ENCODE peak calls at places on chromosomes 5 and 9, in seven cellular contexts. W, A, G, X, U, I and F are unnamed samples.

GRCh38 chr5:66565878-66566277 is 30.3 kb upstream of the MAST4 start:
- DNase-seq in W (no peak), A (peak; percentile 40), G (no peak), X (no peak), U (no peak), I (no peak), F (no peak)

GRCh38 chr9:36163049-36163839 is 5.9 kb upstream of the CCIN start:
- DNase-seq in W (no peak), A (peak; percentile 96), G (peak; percentile 84), X (peak; percentile 57), U (no peak), I (no peak), F (peak; percentile 76)

GRCh38 chr9:16246785-16247184 is 623.7 kb downstream of the BNC2 start:
- DNase-seq in W (no peak), A (no peak), G (peak; percentile 40), X (no peak), U (no peak), I (no peak), F (no peak)

GRCh38 chr5:71582945-71583584 is 4.1 kb upstream of the MCCC2 start:
- DNase-seq in W (no peak), A (no peak), G (no peak), X (no peak), U (no peak), I (no peak), F (no peak)

GRCh38 chr5:146071171-146071570 is 34.2 kb downstream of the PLAC8L1 start:
- DNase-seq in W (no peak), A (no peak), G (no peak), X (no peak), U (no peak), I (no peak), F (no peak)

GRCh38 chr5:55211184-55211874 is 15.8 kb downstream of the MCIDAS start:
- DNase-seq in W (no peak), A (no peak), G (no peak), X (no peak), U (no peak), I (no peak), F (no peak)

GRCh38 chr9:117412006-117412715 is 2.7 kb downstream of the ASTN2 start:
- DNase-seq in W (no peak), A (no peak), G (no peak), X (no peak), U (no peak), I (no peak), F (peak; percentile 21)

GRCh38 chr5:37871023-37871815 is 31.4 kb upstream of the GDNF start:
- DNase-seq in W (no peak), A (no peak), G (peak; percentile 91), X (peak; percentile 60), U (no peak), I (no peak), F (no peak)

GRCh38 chr5:71887680-71888079 is 168.6 kb downstream of the CARTPT start:
- DNase-seq in W (no peak), A (peak; percentile 43), G (peak; percentile 89), X (peak; percentile 94), U (no peak), I (peak; percentile 41), F (peak; percentile 54)

GRCh38 chr5:139117342-139117884 is 80.8 kb downstream of the SIL1 start:
- DNase-seq in W (no peak), A (no peak), G (no peak), X (no peak), U (no peak), I (no peak), F (no peak)

GRCh38 chr5:139116256-139116655 is 81.9 kb downstream of the SIL1 start:
- DNase-seq in W (no peak), A (no peak), G (no peak), X (no peak), U (no peak), I (no peak), F (no peak)

GRCh38 chr5:139118804-139119203 is 79.4 kb downstream of the SIL1 start:
- DNase-seq in W (no peak), A (no peak), G (no peak), X (no peak), U (no peak), I (no peak), F (no peak)

GRCh38 chr5:139121120-139121519 is 77.0 kb downstream of the SIL1 start:
- DNase-seq in W (no peak), A (no peak), G (no peak), X (no peak), U (no peak), I (no peak), F (no peak)

DNA sequence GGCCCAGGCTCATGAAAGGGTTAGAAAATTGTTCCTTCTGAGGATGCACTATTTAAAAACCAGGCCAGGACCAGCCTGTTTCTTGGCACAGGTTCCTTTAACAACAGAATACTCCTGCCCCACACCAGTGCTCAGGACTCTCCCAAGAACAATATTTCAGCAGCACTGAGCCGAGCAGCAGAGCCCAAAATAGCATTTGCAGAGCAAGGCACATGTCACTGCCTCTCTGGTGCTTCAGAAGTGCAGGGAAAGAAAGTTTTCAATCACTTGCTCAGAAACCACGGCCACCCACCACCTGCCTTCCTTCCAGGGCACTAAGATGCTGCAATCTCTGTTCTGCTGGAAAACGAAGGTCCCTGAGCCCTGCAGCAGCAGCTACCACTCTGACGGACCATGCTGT is 77.6 kb downstream of the SIL1 start:
- DNase-seq in W (no peak), A (no peak), G (no peak), X (no peak), U (no peak), I (no peak), F (no peak)
- H3K4me3 ChIP-seq in W (no peak overlapping the region), A (no peak overlapping the region), G (no peak overlapping the region), X (no peak overlapping the region), U (no peak overlapping the region), I (no peak overlapping the region), F (no peak overlapping the region)

GRCh38 chr9:124216474-124217176 is 41.1 kb upstream of the NEK6 start:
- DNase-seq in W (peak; percentile 87), A (no peak), G (no peak), X (no peak), U (peak; percentile 63), I (peak; percentile 47), F (no peak)
- H3K4me3 ChIP-seq in W (no peak overlapping the region), A (no peak overlapping the region), G (no peak overlapping the region), X (no peak overlapping the region), U (no peak overlapping the region), I (peak overlapping the region; percentile 13), F (no peak overlapping the region)

DNA sequence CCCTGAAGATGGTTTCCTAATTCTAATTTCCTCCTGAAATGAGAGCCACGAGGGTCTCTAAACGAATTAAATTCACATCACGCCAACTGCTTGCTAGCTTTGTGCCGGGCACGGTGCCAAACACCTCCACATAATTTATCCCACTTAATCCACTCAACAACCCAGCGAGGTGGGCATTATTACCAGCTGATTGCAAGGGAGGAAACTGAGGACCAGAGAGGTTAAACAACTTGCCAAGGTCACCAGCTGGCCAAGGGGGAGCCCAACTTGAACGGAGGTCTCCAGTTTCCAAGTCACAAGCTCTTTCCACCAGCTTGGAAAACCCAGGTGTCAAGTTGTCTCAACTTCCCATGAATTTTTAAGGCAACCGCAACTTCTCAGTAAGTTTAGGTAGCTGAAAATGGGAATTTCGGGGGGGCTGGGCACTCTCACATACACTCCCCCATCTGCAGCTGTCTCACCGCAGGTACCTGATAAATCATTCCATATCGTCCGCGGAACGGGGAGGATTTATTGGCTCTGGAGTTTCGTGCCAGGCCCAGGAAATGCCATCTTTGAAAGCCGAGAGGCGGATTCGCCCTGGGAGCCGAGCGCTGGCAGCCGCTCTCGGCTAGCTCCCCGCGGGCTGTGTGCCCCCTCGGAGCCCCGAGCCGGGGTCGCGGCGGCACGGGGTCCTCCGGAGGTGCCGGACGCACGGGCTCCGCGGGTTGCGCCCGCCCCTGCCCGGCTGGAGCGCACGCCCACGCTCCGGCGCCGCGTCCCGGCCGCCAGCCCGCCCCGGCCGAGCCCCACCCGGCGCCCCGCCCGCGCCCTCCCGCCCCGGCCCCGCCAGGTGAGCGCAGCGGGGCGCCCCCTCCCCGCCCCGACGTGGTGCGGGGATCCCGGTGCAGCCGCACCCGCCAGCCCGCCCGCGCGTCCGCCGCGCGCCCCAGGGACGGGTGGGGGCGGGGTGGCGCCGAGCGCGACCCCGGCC is 628 bp downstream of the PTPN3 start:
- DNase-seq in W (no peak), A (no peak), G (no peak), X (peak; percentile 54), U (no peak), I (no peak), F (peak; percentile 49)
- H3K4me3 ChIP-seq in W (peak overlapping the region; percentile 41), A (peak overlapping the region; percentile 57), G (peak overlapping the region; percentile 49), X (peak overlapping the region; percentile 78), U (peak overlapping the region; percentile 59), I (no peak overlapping the region), F (peak overlapping the region; percentile 61)

DNA sequence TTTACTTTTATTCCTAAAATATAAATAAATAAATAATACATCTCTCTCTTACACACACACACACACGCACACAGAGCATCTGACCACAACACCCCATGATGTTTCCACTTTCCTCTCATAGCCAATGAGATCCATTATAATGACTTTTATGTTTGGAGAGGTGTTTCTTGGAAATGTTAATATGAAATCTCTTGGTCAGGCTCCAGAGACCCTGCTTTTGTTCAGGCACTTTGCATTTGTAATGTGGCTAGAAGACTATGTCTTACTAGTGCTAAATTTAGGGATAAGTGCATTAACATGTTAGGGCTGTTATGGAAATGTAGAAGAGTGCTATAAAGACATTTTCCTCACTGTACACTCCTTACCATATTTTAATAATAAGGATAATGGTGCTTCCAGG is 3.9 kb downstream of the CDH9 start:
- DNase-seq in W (no peak), A (no peak), G (no peak), X (no peak), U (no peak), I (no peak), F (no peak)
- H3K4me3 ChIP-seq in W (no peak overlapping the region), A (no peak overlapping the region), G (no peak overlapping the region), X (no peak overlapping the region), U (no peak overlapping the region), I (no peak overlapping the region), F (no peak overlapping the region)

GRCh38 chr9:4555251-4555650 is 65.0 kb downstream of the SLC1A1 start:
- DNase-seq in W (no peak), A (no peak), G (peak; percentile 39), X (peak; percentile 58), U (no peak), I (peak; percentile 8), F (peak; percentile 10)
- H3K4me3 ChIP-seq in W (no peak overlapping the region), A (no peak overlapping the region), G (no peak overlapping the region), X (no peak overlapping the region), U (no peak overlapping the region), I (no peak overlapping the region), F (no peak overlapping the region)

DNA sequence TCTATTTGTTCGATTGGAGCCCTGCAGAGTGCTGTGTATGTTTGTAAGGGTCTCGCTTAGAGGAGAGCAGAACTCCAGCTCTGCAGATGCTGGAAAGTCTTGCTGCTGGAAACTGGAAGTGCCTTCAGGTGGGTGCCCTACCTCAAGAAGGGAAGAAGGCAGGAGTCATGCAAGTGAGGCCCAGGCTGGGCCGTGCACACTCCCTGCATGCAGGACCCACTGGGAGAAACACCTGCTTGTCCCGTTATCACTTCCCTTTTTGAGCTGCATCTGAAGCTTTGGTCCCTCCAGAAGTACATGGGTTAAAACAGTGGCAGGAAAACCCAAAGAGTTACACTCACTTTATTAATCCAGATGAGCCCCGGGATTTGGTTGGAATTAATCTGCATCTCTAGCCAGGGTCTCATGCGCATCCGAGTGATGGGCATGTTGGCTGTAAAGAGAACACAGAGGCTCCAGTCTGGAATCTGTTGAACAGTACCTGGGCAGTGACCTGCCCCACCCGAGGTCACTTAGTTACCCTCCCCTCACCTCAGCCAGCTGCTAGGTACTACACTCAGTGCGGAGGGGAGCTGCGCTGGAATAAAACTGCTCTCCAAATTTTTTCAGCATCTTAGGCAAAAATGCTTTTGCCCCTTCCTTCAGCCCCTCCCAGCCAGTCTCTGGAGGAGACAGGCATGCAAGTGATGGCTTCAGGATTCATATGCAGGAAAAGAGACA is 1.4 kb downstream of the IRF1 start:
- DNase-seq in W (peak; percentile 67), A (no peak), G (no peak), X (no peak), U (no peak), I (peak; percentile 13), F (no peak)
- H3K4me3 ChIP-seq in W (peak overlapping the region; percentile 77), A (peak overlapping the region; percentile 81), G (peak overlapping the region; percentile 69), X (peak overlapping the region; percentile 93), U (peak overlapping the region; percentile 78), I (peak overlapping the region; percentile 88), F (peak overlapping the region; percentile 55)